ENCODE peak calls at places on chromosomes 12 and 14, in ten cellular contexts. V, O, D, K, P, Q, F, X, Y and L are unnamed samples.

GRCh38 chr14:55448146-55448614 is 7.8 kb upstream of the TBPL2 start:
- DNase-seq in D (no peak), Y (peak; percentile 82), V (no peak), Q (no peak), K (no peak), X (peak; percentile 73), F (peak; percentile 49), O (peak; percentile 32), P (peak; percentile 97), L (no peak)

GRCh38 chr12:97299867-97300266 is 162.7 kb upstream of the RMST start:
- DNase-seq in Q (no peak), Y (no peak), X (no peak), K (no peak), O (no peak), V (no peak), D (no peak), F (no peak), P (no peak), L (peak; percentile 8)

GRCh38 chr12:51726931-51727330 is 121.6 kb downstream of the FIGNL2 start:
- DNase-seq in P (no peak), F (no peak), Q (no peak), O (no peak), V (no peak), D (no peak), Y (no peak), X (no peak), K (no peak), L (no peak)

GRCh38 chr12:52254965-52255751 is 19.3 kb upstream of the KRT86 start:
- DNase-seq in K (no peak), D (no peak), Q (no peak), Y (no peak), F (no peak), V (no peak), P (no peak), O (no peak), X (no peak), L (no peak)

GRCh38 chr12:26279908-26280307 is 84.5 kb downstream of the SSPN start:
- DNase-seq in Q (no peak), X (no peak), F (no peak), Y (no peak), O (no peak), D (no peak), V (no peak), P (no peak), K (no peak), L (peak; percentile 90)

GRCh38 chr12:122656298-122656697 is 46.9 kb downstream of the HCAR2 start:
- DNase-seq in K (no peak), X (no peak), V (no peak), Q (no peak), Y (no peak), F (no peak), D (no peak), P (no peak), O (no peak), L (no peak)

GRCh38 chr12:51666696-51667095 is 75.7 kb downstream of the SCN8A start:
- DNase-seq in D (no peak), P (no peak), O (no peak), Y (no peak), F (no peak), X (no peak), Q (no peak), K (no peak), V (no peak), L (no peak)

GRCh38 chr12:64610660-64611429 is 550 bp downstream of the RASSF3 start:
- DNase-seq in O (no peak), F (peak; percentile 35), Y (peak; percentile 58), X (no peak), V (no peak), D (no peak), K (peak; percentile 85), Q (peak; percentile 83), P (peak; percentile 32), L (no peak)

GRCh38 chr12:93825501-93825888 is 148.3 kb downstream of the CRADD start:
- DNase-seq in Q (no peak), F (no peak), D (no peak), X (no peak), Y (no peak), K (no peak), O (no peak), V (no peak), P (no peak), L (no peak)

GRCh38 chr14:56208520-56208919 is 90.3 kb downstream of the PELI2 start:
- DNase-seq in K (no peak), D (no peak), X (no peak), F (no peak), V (no peak), O (no peak), Q (no peak), Y (no peak), P (no peak), L (no peak)

GRCh38 chr12:92615703-92616102 is 87.1 kb upstream of the PLEKHG7 start:
- DNase-seq in D (no peak), X (no peak), F (no peak), V (no peak), P (no peak), K (no peak), Q (no peak), Y (no peak), O (no peak), L (no peak)

GRCh38 chr12:120962487-120963054 is 15.8 kb upstream of the HNF1A start:
- DNase-seq in P (no peak), Q (no peak), F (no peak), V (no peak), X (no peak), D (no peak), O (no peak), K (no peak), Y (no peak), L (no peak)

GRCh38 chr12:130916251-130916911 is 37.3 kb upstream of the ADGRD1 start:
- DNase-seq in P (no peak), V (no peak), F (peak; percentile 78), Q (peak; percentile 64), D (peak; percentile 59), Y (peak; percentile 62), O (no peak), X (no peak), K (peak; percentile 83), L (peak; percentile 92)